ENCODE peak calls at places on chromosomes 1 and 21, in seven cellular contexts. W is CD8-positive, alpha-beta T cell; X is tibial nerve; Q is left lung; O is lower lobe of right lung; T is B cell; E is fibroblast of mammary gland. J is an unnamed sample.

GRCh38 chr1:112866151-112866550 is 89.8 kb downstream of the SLC16A1 start:
- DNase-seq in X (no peak), E (peak; percentile 74), W (no peak), Q (no peak), O (no peak), T (no peak), J (no peak)

GRCh38 chr1:56409112-56409691 is 170.2 kb downstream of the PLPP3 start:
- DNase-seq in X (no peak), W (no peak), T (peak; percentile 49), O (peak; percentile 71), Q (peak; percentile 53), E (no peak), J (peak; percentile 27)

GRCh38 chr1:33180226-33181037 is 1.4 kb downstream of the TRIM62 start:
- DNase-seq in E (peak; percentile 73), Q (peak; percentile 90), O (peak; percentile 95), T (peak; percentile 86), W (peak; percentile 81), X (peak; percentile 86), J (peak; percentile 99)

GRCh38 chr1:30965914-30966313 is 57.4 kb upstream of the SDC3 start:
- DNase-seq in W (no peak), Q (no peak), E (no peak), O (no peak), X (no peak), T (no peak), J (no peak)

GRCh38 chr1:85297855-85298629 is 21.6 kb upstream of the BCL10 start:
- DNase-seq in W (peak; percentile 54), X (peak; percentile 60), O (no peak), E (peak; percentile 99), T (peak; percentile 77), Q (peak; percentile 38), J (peak; percentile 54)

GRCh38 chr21:18228060-18228739 is 16.4 kb upstream of the CHODL start:
- DNase-seq in X (no peak), W (no peak), Q (no peak), E (no peak), T (no peak), O (no peak), J (no peak)

GRCh38 chr1:22662318-22662717 is 9.3 kb downstream of the C1QB start:
- DNase-seq in W (no peak), O (no peak), E (no peak), X (peak; percentile 21), T (no peak), Q (no peak), J (no peak)

GRCh38 chr1:203172184-203173115 is 3.2 kb downstream of the MYBPH start:
- DNase-seq in W (peak; percentile 42), Q (peak; percentile 71), X (no peak), O (peak; percentile 72), E (peak; percentile 50), T (no peak), J (peak; percentile 81)

GRCh38 chr21:33892853-33893252 is 22.8 kb downstream of the ATP5PO start:
- DNase-seq in E (no peak), T (no peak), W (no peak), O (no peak), Q (no peak), X (no peak), J (no peak)

GRCh38 chr1:113928129-113928949 is 785 bp upstream of the HIPK1 start:
- DNase-seq in O (no peak), W (no peak), Q (no peak), E (no peak), T (no peak), X (no peak), J (peak; percentile 54)

GRCh38 chr1:154765970-154766369 is 104.1 kb downstream of the KCNN3 start:
- DNase-seq in Q (no peak), E (peak; percentile 31), T (no peak), O (no peak), W (no peak), X (no peak), J (no peak)

GRCh38 chr1:111402083-111402482 is 25.5 kb downstream of the OVGP1 start:
- DNase-seq in O (no peak), X (no peak), E (no peak), Q (no peak), T (no peak), W (no peak), J (no peak)

GRCh38 chr1:165826565-165826964 is 849 bp upstream of the UCK2 start:
- DNase-seq in E (no peak), X (no peak), O (no peak), W (no peak), T (no peak), Q (no peak), J (no peak)

GRCh38 chr1:3771108-3772026 is 1.2 kb upstream of the SMIM1 start:
- DNase-seq in W (no peak), Q (no peak), O (no peak), T (no peak), X (no peak), E (no peak), J (no peak)

GRCh38 chr1:172930142-172930541 is 120.6 kb downstream of the TNFSF18 start:
- DNase-seq in O (no peak), W (no peak), Q (no peak), T (no peak), E (no peak), X (no peak), J (no peak)
- TF ChIP-seq CTCF in O (no peak), W (no peak), Q (no peak), T (no peak), E (no peak), X (no peak), J (no peak)

GRCh38 chr1:158425020-158425419 is 1.0 kb downstream of the OR10K2 start:
- DNase-seq in Q (no peak), O (no peak), E (no peak), W (no peak), X (no peak), T (no peak), J (no peak)
- TF ChIP-seq CTCF in Q (no peak), O (no peak), E (no peak), W (no peak), X (no peak), T (no peak), J (no peak)

GRCh38 chr1:204446413-204447111 is 34.9 kb upstream of the PPP1R15B start:
- DNase-seq in E (peak; percentile 53), X (peak; percentile 62), Q (peak; percentile 57), W (peak; percentile 80), O (peak; percentile 76), T (peak; percentile 86), J (peak; percentile 81)
- TF ChIP-seq CTCF in E (peak; percentile 78), X (peak; percentile 68), Q (peak; percentile 64), W (peak; percentile 65), O (peak; percentile 85), T (peak; percentile 89), J (peak; percentile 68)

GRCh38 chr1:29706936-29707335 is 470.6 kb downstream of the PTPRU start:
- DNase-seq in X (no peak), T (no peak), Q (no peak), O (no peak), W (no peak), E (peak; percentile 45), J (peak; percentile 80)
- TF ChIP-seq CTCF in X (no peak), T (no peak), Q (no peak), O (no peak), W (no peak), E (peak; percentile 42), J (peak; percentile 37)

GRCh38 chr21:42973991-42974831 is at the start of gene PKNOX1:
- DNase-seq in Q (peak; percentile 100), E (peak; percentile 97), O (peak; percentile 100), X (peak; percentile 95), T (peak; percentile 99), W (peak; percentile 99), J (peak; percentile 99)
- TF ChIP-seq CTCF in Q (no peak), E (no peak), O (no peak), X (no peak), T (no peak), W (no peak), J (no peak)